ENCODE peak calls at places on chromosomes 4 and X, in six cellular contexts. One of them, this sample, is unnamed. For H3K27me3, the result is how much of the 10 kb centered on the place peaks cover.

GRCh38 chrX:24990585-24990984 is 25.2 kb downstream of the ARX start:
- DNase-seq in upper lobe of right lung: no peak
- DNase-seq in mesendoderm: peak
- DNase-seq in Caco-2: no peak
- DNase-seq in ovary: no peak
- DNase-seq in tibial artery: no peak
- DNase-seq in this sample: no peak

GRCh38 chrX:24498181-24498580 is 33.1 kb downstream of the PDK3 start:
- DNase-seq in upper lobe of right lung: no peak
- DNase-seq in tibial artery: peak
- DNase-seq in Caco-2: no peak
- DNase-seq in ovary: no peak
- DNase-seq in mesendoderm: peak
- DNase-seq in this sample: peak

GRCh38 chr4:148043990-148044645 is 312.2 kb downstream of the ARHGAP10 start:
- DNase-seq in Caco-2: no peak
- DNase-seq in ovary: no peak
- DNase-seq in upper lobe of right lung: no peak
- DNase-seq in mesendoderm: no peak
- DNase-seq in tibial artery: no peak
- DNase-seq in this sample: peak

GRCh38 chrX:71911023-71911730 is 532 bp downstream of the NHSL2 start:
- DNase-seq in mesendoderm: peak
- DNase-seq in upper lobe of right lung: no peak
- DNase-seq in Caco-2: no peak
- DNase-seq in ovary: peak
- DNase-seq in tibial artery: no peak
- DNase-seq in this sample: no peak

GRCh38 chrX:70769659-70770232 is 138.8 kb downstream of the TEX11 start:
- DNase-seq in tibial artery: no peak
- DNase-seq in ovary: no peak
- DNase-seq in mesendoderm: no peak
- DNase-seq in upper lobe of right lung: no peak
- DNase-seq in Caco-2: no peak
- DNase-seq in this sample: no peak

GRCh38 chr4:32858971-32859370 is 2138.8 kb downstream of the PCDH7 start:
- DNase-seq in upper lobe of right lung: no peak
- DNase-seq in ovary: no peak
- DNase-seq in Caco-2: no peak
- DNase-seq in mesendoderm: no peak
- DNase-seq in tibial artery: no peak
- DNase-seq in this sample: no peak

GRCh38 chr4:98564847-98565246 is 93.6 kb downstream of the TSPAN5 start:
- DNase-seq in mesendoderm: no peak
- DNase-seq in tibial artery: no peak
- DNase-seq in upper lobe of right lung: no peak
- DNase-seq in ovary: no peak
- DNase-seq in Caco-2: no peak
- DNase-seq in this sample: no peak

GRCh38 chr4:42151568-42152506 is 618 bp downstream of the BEND4 start:
- DNase-seq in upper lobe of right lung: no peak
- DNase-seq in Caco-2: no peak
- DNase-seq in ovary: no peak
- DNase-seq in tibial artery: no peak
- DNase-seq in mesendoderm: peak
- DNase-seq in this sample: no peak

GRCh38 chr4:125303058-125303457 is 11.7 kb upstream of the FAT4 start:
- DNase-seq in Caco-2: no peak
- DNase-seq in mesendoderm: no peak
- DNase-seq in upper lobe of right lung: no peak
- DNase-seq in ovary: no peak
- DNase-seq in tibial artery: no peak
- DNase-seq in this sample: no peak

GRCh38 chrX:134661295-134661694 is 3.0 kb upstream of the PLAC1 start:
- DNase-seq in mesendoderm: no peak
- DNase-seq in upper lobe of right lung: no peak
- DNase-seq in Caco-2: no peak
- DNase-seq in ovary: no peak
- DNase-seq in tibial artery: no peak
- DNase-seq in this sample: no peak

GRCh38 chr4:7426525-7427171 is 8.1 kb downstream of the PSAPL1 start:
- DNase-seq in tibial artery: peak
- DNase-seq in Caco-2: peak
- DNase-seq in mesendoderm: no peak
- DNase-seq in ovary: peak
- DNase-seq in upper lobe of right lung: peak
- DNase-seq in this sample: peak

GRCh38 chrX:13750204-13750603 is 15.7 kb downstream of the OFD1 start:
- DNase-seq in Caco-2: no peak
- DNase-seq in upper lobe of right lung: no peak
- DNase-seq in ovary: no peak
- DNase-seq in tibial artery: no peak
- DNase-seq in mesendoderm: peak
- DNase-seq in this sample: no peak

GRCh38 chrX:72121381-72121780 is 10.3 kb downstream of the RTL5 start:
- DNase-seq in mesendoderm: no peak
- DNase-seq in upper lobe of right lung: peak
- DNase-seq in tibial artery: peak
- DNase-seq in Caco-2: no peak
- DNase-seq in ovary: no peak
- DNase-seq in this sample: no peak

GRCh38 chr4:128379860-128380259 is 92.2 kb upstream of the PGRMC2 start:
- DNase-seq in upper lobe of right lung: no peak
- DNase-seq in tibial artery: peak
- DNase-seq in mesendoderm: peak
- DNase-seq in ovary: no peak
- DNase-seq in Caco-2: no peak
- DNase-seq in this sample: peak

GRCh38 chrX:139141370-139141769 is 389.2 kb upstream of the F9 start:
- DNase-seq in tibial artery: no peak
- DNase-seq in Caco-2: no peak
- DNase-seq in mesendoderm: peak
- DNase-seq in upper lobe of right lung: no peak
- DNase-seq in ovary: no peak
- DNase-seq in this sample: no peak

GRCh38 chr4:78075986-78076385 is 18.9 kb downstream of the FRAS1 start:
- DNase-seq in Caco-2: no peak
- DNase-seq in upper lobe of right lung: no peak
- DNase-seq in tibial artery: no peak
- DNase-seq in mesendoderm: no peak
- DNase-seq in ovary: no peak
- DNase-seq in this sample: no peak

GRCh38 chrX:110167952-110168451 is 149.9 kb downstream of the AMMECR1 start:
- DNase-seq in Caco-2: no peak
- DNase-seq in mesendoderm: peak
- DNase-seq in tibial artery: no peak
- DNase-seq in upper lobe of right lung: peak
- DNase-seq in ovary: no peak
- DNase-seq in this sample: peak

GRCh38 chr4:82865592-82865991 is 25.4 kb downstream of the SEC31A start:
- DNase-seq in ovary: no peak
- DNase-seq in Caco-2: no peak
- DNase-seq in tibial artery: no peak
- DNase-seq in upper lobe of right lung: no peak
- DNase-seq in mesendoderm: peak
- DNase-seq in this sample: no peak

GRCh38 chrX:118823263-118824172 is at the start of gene ZCCHC12:
- DNase-seq in ovary: peak
- DNase-seq in Caco-2: peak
- DNase-seq in upper lobe of right lung: peak
- DNase-seq in mesendoderm: peak
- DNase-seq in tibial artery: no peak
- DNase-seq in this sample: no peak

GRCh38 chrX:118824173-118824782 is 654 bp downstream of the ZCCHC12 start:
- DNase-seq in upper lobe of right lung: no peak
- DNase-seq in tibial artery: no peak
- DNase-seq in ovary: no peak
- DNase-seq in Caco-2: no peak
- DNase-seq in mesendoderm: peak
- DNase-seq in this sample: no peak
- H3K27me3 ChIP-seq in upper lobe of right lung: under half
- H3K27me3 ChIP-seq in tibial artery: under half
- H3K27me3 ChIP-seq in ovary: under half
- H3K27me3 ChIP-seq in Caco-2: under half
- H3K27me3 ChIP-seq in mesendoderm: under half
- H3K27me3 ChIP-seq in this sample: under half

DNA sequence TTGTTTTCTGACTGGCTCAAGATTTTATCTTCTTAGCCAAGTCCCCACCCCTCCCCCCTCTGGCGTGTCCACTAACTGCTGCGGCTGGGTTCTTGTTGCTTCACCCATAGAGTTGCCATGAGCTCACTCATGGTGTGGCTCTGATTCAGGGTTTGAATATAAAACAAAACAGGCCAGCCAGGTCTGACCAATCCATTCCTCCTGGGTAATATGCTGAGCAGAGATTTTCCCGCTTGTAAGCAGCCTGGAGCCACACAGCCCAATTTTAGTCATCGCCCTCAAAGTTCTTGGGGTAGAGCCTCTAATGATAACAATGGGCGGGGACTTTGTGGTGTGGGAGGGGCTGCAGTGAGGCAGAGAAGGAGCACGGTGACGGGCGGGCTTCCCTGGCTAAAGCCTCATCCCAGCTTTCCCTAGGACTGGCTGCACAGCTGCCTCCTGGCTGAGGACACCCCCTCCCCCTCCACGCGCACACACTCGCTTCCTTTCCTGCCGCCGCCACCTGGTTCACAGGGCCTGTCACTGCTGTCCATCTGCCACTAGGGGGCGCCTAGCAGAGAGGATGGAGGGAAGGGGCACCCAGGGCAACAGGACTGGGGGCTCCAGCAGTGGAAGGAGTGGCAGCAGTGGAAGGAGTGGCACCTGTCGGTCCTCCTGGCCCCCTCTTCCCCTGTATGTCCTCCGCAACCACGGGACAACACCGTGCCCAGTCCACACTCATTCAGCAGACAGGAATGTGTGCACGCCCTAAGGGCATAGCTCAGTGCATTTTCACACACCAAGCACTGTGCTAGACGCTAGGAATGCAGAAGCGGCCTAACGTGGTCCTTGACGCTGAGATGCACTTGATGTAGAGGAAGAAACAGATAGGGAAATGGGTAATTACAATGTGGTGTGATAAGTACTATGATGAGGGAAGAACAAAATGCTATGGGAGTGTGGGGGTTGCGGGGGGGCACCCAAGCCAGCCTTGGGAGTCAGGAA is 26.8 kb downstream of the PRPS1 start:
- DNase-seq in mesendoderm: peak
- DNase-seq in upper lobe of right lung: peak
- DNase-seq in Caco-2: peak
- DNase-seq in ovary: peak
- DNase-seq in tibial artery: peak
- DNase-seq in this sample: peak
- H3K4me3 ChIP-seq in mesendoderm: no peak
- H3K4me3 ChIP-seq in upper lobe of right lung: no peak
- H3K4me3 ChIP-seq in Caco-2: no peak
- H3K4me3 ChIP-seq in ovary: no peak
- H3K4me3 ChIP-seq in tibial artery: no peak
- H3K4me3 ChIP-seq in this sample: no peak

DNA sequence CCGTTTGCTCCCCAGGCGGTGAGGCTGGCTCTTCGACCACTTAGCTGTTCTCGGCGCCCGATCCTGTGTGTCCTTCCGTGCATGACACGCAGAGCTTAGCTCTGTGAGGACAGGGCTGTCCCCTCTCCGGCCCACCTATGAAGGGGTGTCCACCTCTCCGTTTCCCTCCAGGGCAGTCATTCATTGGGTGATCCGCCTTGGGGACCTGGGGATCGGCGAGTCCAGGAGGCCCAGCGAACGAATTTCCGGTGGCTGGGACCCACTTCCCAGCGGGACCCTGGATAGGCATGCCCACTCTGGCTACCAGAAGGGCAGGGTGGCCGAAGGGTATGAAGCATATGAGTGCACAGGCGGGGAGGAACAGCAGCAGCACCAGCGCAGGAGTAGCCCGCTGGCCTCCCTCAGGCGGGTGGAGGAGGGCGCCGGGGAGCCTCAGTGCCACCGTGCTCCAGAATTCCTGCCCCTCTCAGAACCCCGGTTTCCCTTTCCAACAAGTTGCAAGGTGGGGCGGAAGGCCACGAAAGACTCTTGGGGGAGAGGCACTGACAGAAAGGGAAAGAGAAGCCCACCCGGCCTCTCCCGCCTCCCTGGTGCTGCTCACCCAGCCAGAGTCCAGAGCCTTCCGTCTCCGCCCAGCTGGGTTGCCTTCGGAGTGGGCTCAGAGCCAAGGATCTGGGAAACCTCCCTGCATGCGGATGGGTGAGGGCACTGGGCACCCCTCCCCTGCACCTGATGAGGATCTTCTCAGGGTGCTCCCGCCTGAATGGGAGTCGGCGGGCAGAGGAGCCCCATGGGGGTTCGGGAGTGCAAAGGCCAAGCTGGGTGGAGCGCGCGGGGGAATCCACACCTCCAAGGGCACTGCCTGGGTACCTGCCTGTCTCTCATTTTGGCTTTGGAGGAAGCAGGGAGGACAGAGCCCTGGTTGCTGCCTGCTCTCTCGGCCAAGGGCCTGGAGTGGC is 8.6 kb downstream of the HMX1 start:
- DNase-seq in upper lobe of right lung: no peak
- DNase-seq in ovary: no peak
- DNase-seq in tibial artery: no peak
- DNase-seq in Caco-2: no peak
- DNase-seq in mesendoderm: no peak
- DNase-seq in this sample: no peak
- H3K27me3 ChIP-seq in upper lobe of right lung: half or more
- H3K27me3 ChIP-seq in ovary: under half
- H3K27me3 ChIP-seq in tibial artery: half or more
- H3K27me3 ChIP-seq in Caco-2: under half
- H3K27me3 ChIP-seq in mesendoderm: half or more
- H3K27me3 ChIP-seq in this sample: under half

GRCh38 chr4:112731715-112732114 is 94.8 kb downstream of the LARP7 start:
- DNase-seq in upper lobe of right lung: no peak
- DNase-seq in Caco-2: no peak
- DNase-seq in mesendoderm: no peak
- DNase-seq in tibial artery: no peak
- DNase-seq in ovary: no peak
- DNase-seq in this sample: no peak

GRCh38 chr4:112732142-112732541 is 95.2 kb downstream of the LARP7 start:
- DNase-seq in Caco-2: no peak
- DNase-seq in ovary: no peak
- DNase-seq in mesendoderm: no peak
- DNase-seq in tibial artery: no peak
- DNase-seq in upper lobe of right lung: no peak
- DNase-seq in this sample: no peak

GRCh38 chr4:112739442-112739841 is 102.5 kb downstream of the LARP7 start:
- DNase-seq in tibial artery: no peak
- DNase-seq in mesendoderm: peak
- DNase-seq in upper lobe of right lung: no peak
- DNase-seq in ovary: no peak
- DNase-seq in Caco-2: no peak
- DNase-seq in this sample: no peak

GRCh38 chr4:112735474-112735951 is 98.6 kb downstream of the LARP7 start:
- DNase-seq in Caco-2: no peak
- DNase-seq in ovary: no peak
- DNase-seq in tibial artery: no peak
- DNase-seq in mesendoderm: peak
- DNase-seq in upper lobe of right lung: no peak
- DNase-seq in this sample: no peak

DNA sequence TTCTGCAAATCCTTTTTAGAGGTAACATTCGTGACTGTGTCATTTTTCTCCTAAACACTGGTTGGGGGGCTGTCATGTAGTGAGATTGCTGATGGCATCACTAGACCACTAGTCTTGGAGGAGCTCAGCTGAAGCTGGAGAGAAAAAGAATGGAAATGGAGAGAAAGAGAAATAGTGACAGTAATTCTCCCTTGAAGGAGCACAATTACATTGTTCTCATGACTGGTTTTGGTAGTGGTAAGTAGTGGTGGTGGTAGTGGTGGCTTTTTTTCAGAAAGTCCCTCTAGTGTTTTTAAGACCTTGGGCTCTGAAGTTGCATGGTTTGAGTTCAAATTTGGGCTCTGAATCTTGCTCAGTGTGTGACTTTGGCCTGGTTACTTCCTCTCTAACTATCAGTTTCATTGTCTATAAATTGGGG is 99.8 kb downstream of the LARP7 start:
- DNase-seq in mesendoderm: no peak
- DNase-seq in ovary: no peak
- DNase-seq in upper lobe of right lung: no peak
- DNase-seq in Caco-2: no peak
- DNase-seq in tibial artery: no peak
- DNase-seq in this sample: no peak
- H3K4me3 ChIP-seq in mesendoderm: no peak
- H3K4me3 ChIP-seq in ovary: no peak
- H3K4me3 ChIP-seq in upper lobe of right lung: no peak
- H3K4me3 ChIP-seq in Caco-2: no peak
- H3K4me3 ChIP-seq in tibial artery: no peak
- H3K4me3 ChIP-seq in this sample: no peak